ENCODE peak calls at places on chromosomes 7 and 10, in four cellular contexts. One of them, this sample, is unnamed.
A peak's percentile ranks its signal among the peaks of the same experiment; 100 is the strongest.

GRCh38 chr7:20268832-20269231 is 51.6 kb upstream of the MACC1 start:
- DNase-seq in K562: no peak
- DNase-seq in SK-N-SH: no peak
- DNase-seq in HepG2: no peak
- DNase-seq in this sample: no peak

GRCh38 chr10:133455196-133455595 is 1.5 kb downstream of the SCART1 start:
- DNase-seq in K562: no peak
- DNase-seq in SK-N-SH: no peak
- DNase-seq in HepG2: no peak
- DNase-seq in this sample: no peak

GRCh38 chr7:116815041-116815440 is 47.3 kb upstream of the CAPZA2 start:
- DNase-seq in K562: no peak
- DNase-seq in SK-N-SH: no peak
- DNase-seq in HepG2: no peak
- DNase-seq in this sample: no peak

GRCh38 chr7:66304536-66304935 is 99.4 kb downstream of the TPST1 start:
- DNase-seq in K562: no peak
- DNase-seq in SK-N-SH: no peak
- DNase-seq in HepG2: no peak
- DNase-seq in this sample: no peak

GRCh38 chr10:91604936-91605534 is 27.8 kb downstream of the PPP1R3C start:
- DNase-seq in K562: no peak
- DNase-seq in SK-N-SH: no peak
- DNase-seq in HepG2: no peak
- DNase-seq in this sample: no peak

GRCh38 chr7:125683156-125683555 is 753.5 kb upstream of the POT1 start:
- DNase-seq in K562: no peak
- DNase-seq in SK-N-SH: no peak
- DNase-seq in HepG2: no peak
- DNase-seq in this sample: no peak

GRCh38 chr10:91856637-91857036 is 52.6 kb downstream of the FGFBP3 start:
- DNase-seq in K562: no peak
- DNase-seq in SK-N-SH: no peak
- DNase-seq in HepG2: peak; percentile 12
- DNase-seq in this sample: no peak

GRCh38 chr10:85612833-85613232 is 753.8 kb downstream of the GRID1 start:
- DNase-seq in K562: no peak
- DNase-seq in SK-N-SH: no peak
- DNase-seq in HepG2: no peak
- DNase-seq in this sample: peak; percentile 29

GRCh38 chr10:74024600-74024999 is 26.7 kb downstream of the VCL start:
- DNase-seq in K562: no peak
- DNase-seq in SK-N-SH: no peak
- DNase-seq in HepG2: no peak
- DNase-seq in this sample: no peak

GRCh38 chr10:117492504-117492903 is 50.0 kb upstream of the EMX2 start:
- DNase-seq in K562: no peak
- DNase-seq in SK-N-SH: no peak
- DNase-seq in HepG2: no peak
- DNase-seq in this sample: no peak

GRCh38 chr10:132423966-132424847 is 27.2 kb downstream of the PWWP2B start:
- DNase-seq in K562: no peak
- DNase-seq in SK-N-SH: peak; percentile 37
- DNase-seq in HepG2: no peak
- DNase-seq in this sample: no peak

GRCh38 chr10:4982764-4983226 is 19.6 kb downstream of the AKR1C1 start:
- DNase-seq in K562: no peak
- DNase-seq in SK-N-SH: no peak
- DNase-seq in HepG2: peak; percentile 20
- DNase-seq in this sample: no peak

GRCh38 chr7:5495581-5496375 is 72.1 kb upstream of the TNRC18 start:
- DNase-seq in K562: no peak
- DNase-seq in SK-N-SH: no peak
- DNase-seq in HepG2: no peak
- DNase-seq in this sample: no peak

GRCh38 chr10:75793848-75794247 is 362.4 kb downstream of the LRMDA start:
- DNase-seq in K562: no peak
- DNase-seq in SK-N-SH: no peak
- DNase-seq in HepG2: no peak
- DNase-seq in this sample: no peak

GRCh38 chr10:97128851-97129186 is 56.9 kb downstream of the SLIT1 start:
- DNase-seq in K562: no peak
- DNase-seq in SK-N-SH: no peak
- DNase-seq in HepG2: no peak
- DNase-seq in this sample: no peak

GRCh38 chr10:35372329-35372728 is 36.0 kb downstream of the CCNY start:
- DNase-seq in K562: no peak
- DNase-seq in SK-N-SH: no peak
- DNase-seq in HepG2: no peak
- DNase-seq in this sample: no peak

GRCh38 chr10:122140941-122141623 is 130.0 kb upstream of the BTBD16 start:
- DNase-seq in K562: no peak
- DNase-seq in SK-N-SH: no peak
- DNase-seq in HepG2: peak; percentile 27
- DNase-seq in this sample: no peak

GRCh38 chr7:36348771-36349170 is 40.9 kb upstream of the ANLN start:
- DNase-seq in K562: no peak
- DNase-seq in SK-N-SH: no peak
- DNase-seq in HepG2: no peak
- DNase-seq in this sample: no peak

GRCh38 chr10:80509403-80510161 is 28.1 kb upstream of the SH2D4B start:
- DNase-seq in K562: no peak
- DNase-seq in SK-N-SH: no peak
- DNase-seq in HepG2: no peak
- DNase-seq in this sample: no peak

GRCh38 chr7:104901239-104901638 is 112.8 kb upstream of the KMT2E start:
- DNase-seq in K562: no peak
- DNase-seq in SK-N-SH: no peak
- DNase-seq in HepG2: no peak
- DNase-seq in this sample: no peak

GRCh38 chr7:78587443-78588044 is 789.0 kb downstream of the PHTF2 start:
- DNase-seq in K562: no peak
- DNase-seq in SK-N-SH: peak; percentile 47
- DNase-seq in HepG2: peak; percentile 10
- DNase-seq in this sample: no peak

GRCh38 chr10:86592413-86592812 is 61.9 kb upstream of the OPN4 start:
- DNase-seq in K562: no peak
- DNase-seq in SK-N-SH: no peak
- DNase-seq in HepG2: peak; percentile 23
- DNase-seq in this sample: peak; percentile 35

GRCh38 chr10:124126139-124126538 is 32.7 kb upstream of the CHST15 start:
- DNase-seq in K562: no peak
- DNase-seq in SK-N-SH: no peak
- DNase-seq in HepG2: no peak
- DNase-seq in this sample: no peak

GRCh38 chr7:5777932-5778331 is 3.5 kb downstream of the RNF216 start:
- DNase-seq in K562: no peak
- DNase-seq in SK-N-SH: no peak
- DNase-seq in HepG2: no peak
- DNase-seq in this sample: no peak

GRCh38 chr7:141071855-141072547 is 1.9 kb upstream of the TMEM178B start:
- DNase-seq in K562: no peak
- DNase-seq in SK-N-SH: peak; percentile 67
- DNase-seq in HepG2: no peak
- DNase-seq in this sample: peak; percentile 46

GRCh38 chr10:2897619-2898508 is 169.5 kb upstream of the PFKP start:
- DNase-seq in K562: no peak
- DNase-seq in SK-N-SH: no peak
- DNase-seq in HepG2: no peak
- DNase-seq in this sample: no peak

GRCh38 chr10:63588436-63589180 is 67.4 kb downstream of the REEP3 start:
- DNase-seq in K562: no peak
- DNase-seq in SK-N-SH: no peak
- DNase-seq in HepG2: no peak
- DNase-seq in this sample: no peak

GRCh38 chr7:98993024-98993897 is 114.9 kb downstream of the TRRAP start:
- DNase-seq in K562: peak; percentile 35
- DNase-seq in SK-N-SH: no peak
- DNase-seq in HepG2: no peak
- DNase-seq in this sample: no peak

GRCh38 chr10:127485153-127485857 is 63.8 kb upstream of the NPS start:
- DNase-seq in K562: no peak
- DNase-seq in SK-N-SH: no peak
- DNase-seq in HepG2: no peak
- DNase-seq in this sample: peak; percentile 33

GRCh38 chr10:123795846-123796590 is 95.6 kb downstream of the CPXM2 start:
- DNase-seq in K562: no peak
- DNase-seq in SK-N-SH: no peak
- DNase-seq in HepG2: no peak
- DNase-seq in this sample: no peak

GRCh38 chr10:124020871-124021823 is 72.3 kb downstream of the CHST15 start:
- DNase-seq in K562: no peak
- DNase-seq in SK-N-SH: no peak
- DNase-seq in HepG2: no peak
- DNase-seq in this sample: no peak

GRCh38 chr7:155416646-155417380 is 41.1 kb upstream of the EN2 start:
- DNase-seq in K562: no peak
- DNase-seq in SK-N-SH: no peak
- DNase-seq in HepG2: no peak
- DNase-seq in this sample: no peak

GRCh38 chr7:138000081-138000701 is 1.7 kb downstream of the CREB3L2 start:
- DNase-seq in K562: peak; percentile 60
- DNase-seq in SK-N-SH: no peak
- DNase-seq in HepG2: peak; percentile 66
- DNase-seq in this sample: peak; percentile 30

GRCh38 chr7:42677751-42678231 is 234.1 kb downstream of the C7orf25 start:
- DNase-seq in K562: no peak
- DNase-seq in SK-N-SH: no peak
- DNase-seq in HepG2: no peak
- DNase-seq in this sample: no peak

GRCh38 chr7:41148521-41148951 is 554.4 kb downstream of the INHBA start:
- DNase-seq in K562: no peak
- DNase-seq in SK-N-SH: no peak
- DNase-seq in HepG2: no peak
- DNase-seq in this sample: no peak

GRCh38 chr7:41152179-41152678 is 550.7 kb downstream of the INHBA start:
- DNase-seq in K562: no peak
- DNase-seq in SK-N-SH: no peak
- DNase-seq in HepG2: no peak
- DNase-seq in this sample: no peak

GRCh38 chr7:41146423-41146822 is 556.5 kb downstream of the INHBA start:
- DNase-seq in K562: no peak
- DNase-seq in SK-N-SH: no peak
- DNase-seq in HepG2: no peak
- DNase-seq in this sample: no peak

GRCh38 chr7:41147651-41148360 is 555.1 kb downstream of the INHBA start:
- DNase-seq in K562: no peak
- DNase-seq in SK-N-SH: no peak
- DNase-seq in HepG2: no peak
- DNase-seq in this sample: no peak

GRCh38 chr7:41149576-41149975 is 553.3 kb downstream of the INHBA start:
- DNase-seq in K562: no peak
- DNase-seq in SK-N-SH: no peak
- DNase-seq in HepG2: no peak
- DNase-seq in this sample: no peak
- TF ChIP-seq FOXJ3 in K562: no peak
- TF ChIP-seq FOXJ3 in SK-N-SH: no peak
- TF ChIP-seq FOXJ3 in HepG2: no peak
- TF ChIP-seq FOXJ3 in this sample: no peak

DNA sequence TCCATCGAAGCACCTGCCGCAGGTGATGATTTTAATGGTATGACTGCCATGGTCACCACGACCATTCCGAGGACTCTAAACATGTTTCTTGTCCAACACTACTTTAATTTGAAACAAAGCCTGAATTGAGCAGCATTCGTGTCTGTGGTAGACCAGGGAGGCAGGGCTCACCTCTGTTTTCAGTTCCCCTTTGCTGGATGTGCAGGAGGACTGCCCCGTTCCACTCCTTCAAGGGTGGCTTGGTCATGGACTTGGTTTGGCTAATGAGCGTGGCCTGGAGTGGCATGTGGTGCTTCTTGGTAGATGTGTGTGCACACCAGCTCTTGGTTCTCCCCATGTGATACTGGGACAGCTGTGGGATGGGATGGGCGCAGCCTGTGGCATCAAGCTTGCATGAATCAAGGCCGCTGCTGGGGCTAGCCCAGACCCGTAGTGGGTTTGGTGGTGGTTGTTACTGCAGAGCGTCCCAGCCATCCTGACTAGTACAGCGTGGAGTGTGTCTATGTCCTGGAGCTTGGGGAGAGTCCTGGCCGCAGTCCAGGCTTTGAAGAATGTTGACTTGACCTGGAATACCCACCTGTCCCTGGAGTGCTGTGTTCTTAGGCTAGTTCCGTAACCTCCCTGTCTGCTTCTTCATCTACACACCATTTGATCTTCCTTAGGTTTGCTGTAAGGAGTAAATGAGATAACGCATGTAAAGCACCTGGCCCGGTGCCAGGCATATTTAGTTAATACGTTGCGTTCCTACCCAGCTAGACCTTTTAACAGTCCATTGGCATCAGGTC is 34.8 kb downstream of the MGMT start:
- DNase-seq in K562: no peak
- DNase-seq in SK-N-SH: no peak
- DNase-seq in HepG2: no peak
- DNase-seq in this sample: no peak
- TF ChIP-seq FOXJ3 in K562: no peak
- TF ChIP-seq FOXJ3 in SK-N-SH: no peak
- TF ChIP-seq FOXJ3 in HepG2: no peak
- TF ChIP-seq FOXJ3 in this sample: no peak

GRCh38 chr7:26410156-26410555 is 118.5 kb downstream of the SNX10 start:
- DNase-seq in K562: no peak
- DNase-seq in SK-N-SH: no peak
- DNase-seq in HepG2: no peak
- DNase-seq in this sample: no peak
- TF ChIP-seq FOXJ3 in K562: no peak
- TF ChIP-seq FOXJ3 in SK-N-SH: no peak
- TF ChIP-seq FOXJ3 in HepG2: no peak
- TF ChIP-seq FOXJ3 in this sample: no peak

GRCh38 chr10:102419561-102420442 is 834 bp upstream of the FBXL15 start:
- DNase-seq in K562: peak; percentile 82
- DNase-seq in SK-N-SH: peak; percentile 92
- DNase-seq in HepG2: peak; percentile 35
- DNase-seq in this sample: peak; percentile 90

GRCh38 chr10:102421645-102422585 is 1.3 kb downstream of the FBXL15 start:
- DNase-seq in K562: peak; percentile 58
- DNase-seq in SK-N-SH: peak; percentile 33
- DNase-seq in HepG2: peak; percentile 28
- DNase-seq in this sample: peak; percentile 55

GRCh38 chr10:102420810-102421644 is at the start of gene FBXL15:
- DNase-seq in K562: peak; percentile 76
- DNase-seq in SK-N-SH: peak; percentile 91
- DNase-seq in HepG2: peak; percentile 95
- DNase-seq in this sample: peak; percentile 98

GRCh38 chr10:102418612-102419560 is at the start of gene PSD:
- DNase-seq in K562: peak; percentile 38
- DNase-seq in SK-N-SH: peak; percentile 94
- DNase-seq in HepG2: no peak
- DNase-seq in this sample: peak; percentile 69

DNA sequence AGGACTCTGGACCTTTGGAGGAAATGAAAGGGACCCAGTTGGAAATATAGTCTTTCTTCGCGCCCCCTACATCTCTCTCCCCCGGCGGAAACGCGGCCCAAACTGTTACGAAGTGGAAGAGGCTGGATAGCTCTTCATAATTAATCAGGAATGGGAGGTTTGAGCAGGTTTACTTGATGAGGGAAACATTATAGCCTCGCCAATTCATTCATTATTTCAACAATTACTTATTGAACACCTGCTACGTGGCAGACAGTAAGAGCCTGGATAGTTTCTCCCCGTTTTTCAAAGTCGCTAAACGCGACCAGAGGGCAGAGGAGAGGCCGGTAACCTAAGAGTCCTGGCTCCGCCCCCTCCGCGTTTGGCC is 210 bp upstream of the FBXL15 start:
- DNase-seq in K562: no peak
- DNase-seq in SK-N-SH: peak; percentile 80
- DNase-seq in HepG2: no peak
- DNase-seq in this sample: peak; percentile 90
- TF ChIP-seq FOXJ3 in K562: no peak
- TF ChIP-seq FOXJ3 in SK-N-SH: no peak
- TF ChIP-seq FOXJ3 in HepG2: no peak
- TF ChIP-seq FOXJ3 in this sample: no peak